ENCODE peak calls at places on chromosomes 4 and X, in four cellular contexts. D is GM23338, Y is thyroid gland, T is osteoblast. E is an unnamed sample.

GRCh38 chr4:10866691-10867090 is 182.1 kb upstream of the CLNK start:
- DNase-seq in Y (no peak), T (peak), D (no peak), E (no peak)

GRCh38 chr4:61666248-61666647 is 466.1 kb downstream of the ADGRL3 start:
- DNase-seq in T (no peak), Y (no peak), D (no peak), E (no peak)

GRCh38 chrX:136032370-136032769 is 47.1 kb downstream of the SLC9A6 start:
- DNase-seq in Y (no peak), T (no peak), D (no peak), E (no peak)

GRCh38 chr4:54998991-54999390 is 126.4 kb downstream of the KDR start:
- DNase-seq in D (peak), Y (no peak), T (peak), E (no peak)

GRCh38 chr4:69849297-69849696 is 10.6 kb downstream of the SULT1E1 start:
- DNase-seq in T (no peak), Y (no peak), D (no peak), E (no peak)

GRCh38 chr4:38673109-38673978 is 9.3 kb downstream of the KLF3 start:
- DNase-seq in D (peak), Y (peak), T (peak), E (peak)

GRCh38 chrX:148609766-148610698 is 109.6 kb downstream of the AFF2 start:
- DNase-seq in D (peak), Y (no peak), T (no peak), E (no peak)

GRCh38 chr4:139696491-139696890 is 30.9 kb downstream of the MGST2 start:
- DNase-seq in Y (no peak), T (no peak), D (no peak), E (no peak)

GRCh38 chr4:76950846-76951321 is 1.3 kb downstream of the SEPTIN11 start:
- DNase-seq in Y (no peak), T (peak), D (peak), E (no peak)

GRCh38 chr4:151541438-151542071 is 132.6 kb downstream of the FHIP1A start:
- DNase-seq in Y (peak), D (no peak), T (peak), E (no peak)

GRCh38 chr4:76535603-76536380 is 100.8 kb downstream of the SHROOM3 start:
- DNase-seq in Y (no peak), T (peak), D (no peak), E (no peak)

GRCh38 chrX:12440245-12440644 is 302.0 kb downstream of the FRMPD4 start:
- DNase-seq in D (peak), T (no peak), Y (no peak), E (no peak)

GRCh38 chr4:40621592-40622512 is 7.8 kb downstream of the RBM47 start:
- DNase-seq in T (peak), D (peak), Y (peak), E (no peak)

GRCh38 chr4:26570596-26570995 is 13.3 kb upstream of the TBC1D19 start:
- DNase-seq in Y (no peak), D (no peak), T (no peak), E (no peak)

GRCh38 chr4:54296548-54297203 is 67.6 kb downstream of the PDGFRA start:
- DNase-seq in Y (no peak), D (no peak), T (no peak), E (no peak)

GRCh38 chr4:152255437-152255836 is 280.5 kb downstream of the FBXW7 start:
- DNase-seq in D (no peak), T (peak), Y (peak), E (peak)

GRCh38 chr4:93029774-93030173 is 726.0 kb downstream of the GRID2 start:
- DNase-seq in Y (no peak), D (no peak), T (no peak), E (no peak)

GRCh38 chrX:94942603-94943002 is 1268.6 kb downstream of the FAM133A start:
- DNase-seq in Y (no peak), D (no peak), T (peak), E (no peak)

GRCh38 chr4:2300431-2300861 is 38.5 kb upstream of the MXD4 start:
- DNase-seq in T (peak), D (no peak), Y (no peak), E (no peak)

GRCh38 chrX:46325312-46325877 is 219.8 kb downstream of the ZNF674 start:
- DNase-seq in T (peak), Y (peak), D (peak), E (no peak)

GRCh38 chr4:26938516-26938915 is 77.9 kb downstream of the STIM2 start:
- DNase-seq in D (no peak), T (no peak), Y (no peak), E (no peak)

GRCh38 chr4:124970011-124970410 is 257.5 kb upstream of the ANKRD50 start:
- DNase-seq in Y (no peak), D (no peak), T (no peak), E (no peak)

GRCh38 chrX:69222103-69223090 is 57.1 kb upstream of the PJA1 start:
- DNase-seq in T (peak), Y (peak), D (peak), E (peak)

GRCh38 chr4:139188648-139189416 is 11.8 kb upstream of the ELF2 start:
- DNase-seq in D (no peak), T (no peak), Y (no peak), E (no peak)

GRCh38 chrX:102765794-102766193 is 45.3 kb downstream of the GPRASP3 start:
- DNase-seq in D (no peak), T (no peak), Y (no peak), E (no peak)

GRCh38 chr4:1296324-1297022 is 6.8 kb downstream of the MAEA start:
- DNase-seq in Y (no peak), T (peak), D (no peak), E (no peak)
- H3K27ac ChIP-seq in Y (no peak), T (no peak), D (no peak), E (no peak)

GRCh38 chrX:129760981-129761380 is 18.8 kb upstream of the SASH3 start:
- DNase-seq in D (no peak), T (no peak), Y (no peak), E (no peak)
- H3K27ac ChIP-seq in D (no peak), T (no peak), Y (no peak), E (peak)

DNA sequence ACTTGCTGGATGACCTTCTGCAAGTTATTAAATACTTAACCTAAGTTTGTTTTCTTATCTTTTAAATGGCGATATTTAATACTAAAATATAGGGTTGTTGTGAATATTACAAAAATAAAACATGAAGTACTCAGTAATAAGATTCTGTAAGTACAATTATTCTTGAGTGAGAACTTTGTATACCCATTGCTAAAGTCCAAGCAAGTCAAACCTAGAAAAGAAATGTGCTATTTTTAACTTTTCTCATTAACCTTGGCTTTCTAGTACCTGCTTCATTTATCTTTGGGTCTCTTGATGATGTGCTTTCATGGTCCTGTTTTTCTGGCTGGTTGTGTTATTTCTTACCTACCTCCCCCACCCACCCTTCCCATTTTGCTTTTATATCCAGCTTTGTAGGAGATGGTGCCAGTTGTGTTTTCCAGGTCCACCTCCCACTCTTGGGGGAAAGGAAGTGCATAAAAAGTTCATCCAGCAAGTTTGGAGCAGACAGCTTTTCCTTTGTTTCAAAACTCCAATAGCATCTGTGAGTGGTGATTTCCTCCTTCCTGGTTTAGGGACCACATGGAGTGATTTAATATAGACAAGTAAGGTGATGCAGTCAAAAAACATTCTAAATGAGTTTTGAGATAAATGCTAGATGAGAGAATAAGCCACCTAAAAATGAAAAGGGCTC is 7.5 kb upstream of the CXCL8 start:
- DNase-seq in Y (no peak), T (no peak), D (no peak), E (no peak)
- H3K27ac ChIP-seq in Y (peak), T (no peak), D (no peak), E (no peak)

DNA sequence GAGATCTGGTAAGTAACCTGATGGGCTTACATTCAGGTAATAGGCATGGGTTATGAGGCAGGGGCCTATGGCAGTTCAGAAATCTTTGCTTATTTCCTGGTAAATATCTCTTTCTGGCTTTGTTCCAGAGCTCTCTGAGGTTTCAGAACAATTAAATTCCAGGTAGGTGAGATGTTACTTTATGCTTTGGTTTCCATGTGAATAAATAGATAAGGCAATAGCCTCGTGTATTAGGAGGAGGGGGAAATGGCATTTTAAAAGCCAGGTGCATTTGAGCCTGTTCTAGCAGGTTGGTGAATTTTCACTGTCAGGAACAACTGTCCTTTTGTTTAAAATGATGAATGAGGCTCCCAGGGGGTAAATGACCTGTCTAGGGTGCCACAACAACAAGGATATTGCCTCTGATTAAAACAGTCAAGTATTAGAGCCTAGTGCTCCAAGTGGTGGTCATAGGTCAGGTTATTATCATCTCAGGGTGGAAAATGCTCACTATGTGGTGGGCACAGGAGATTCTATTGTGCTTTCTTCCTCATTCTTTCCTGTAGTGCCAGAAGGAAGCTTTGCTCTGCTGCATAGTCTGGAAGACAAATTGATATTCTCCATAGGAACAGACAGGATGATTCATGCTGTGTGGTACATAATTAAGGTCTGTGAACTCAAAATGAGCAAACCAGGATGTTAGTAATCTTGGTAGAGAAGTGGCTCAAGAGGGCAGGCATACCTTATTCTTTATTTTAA is 296.2 kb downstream of the INPP4B start:
- DNase-seq in D (no peak), T (peak), Y (no peak), E (no peak)
- H3K27ac ChIP-seq in D (no peak), T (peak), Y (no peak), E (no peak)

GRCh38 chr4:185203380-185204237 is at the start of gene CFAP97:
- DNase-seq in Y (peak), T (peak), D (peak), E (peak)
- H3K27ac ChIP-seq in Y (peak), T (peak), D (peak), E (peak)

GRCh38 chr4:6452897-6453687 is 19.3 kb downstream of the PPP2R2C start:
- DNase-seq in T (peak), D (no peak), Y (no peak), E (no peak)
- H3K27ac ChIP-seq in T (no peak), D (no peak), Y (no peak), E (no peak)

DNA sequence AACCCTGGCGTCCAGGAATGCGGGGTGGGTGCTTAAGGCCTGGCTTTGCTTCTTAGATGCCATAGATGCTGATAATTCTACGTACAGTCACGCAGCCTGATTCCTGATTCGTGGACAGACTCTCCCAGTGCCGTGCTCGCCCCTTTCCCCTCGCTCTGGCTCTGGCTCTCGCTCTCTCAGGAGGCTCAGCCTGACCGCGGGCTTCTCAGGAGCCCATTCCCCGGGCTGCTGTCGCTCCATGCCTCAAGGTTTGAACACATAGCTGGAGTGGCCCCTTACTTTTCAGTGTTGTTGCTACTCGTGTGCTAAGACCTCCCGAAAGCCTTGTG is 59.2 kb upstream of the ZC4H2 start:
- DNase-seq in Y (peak), T (peak), D (peak), E (no peak)
- H3K27ac ChIP-seq in Y (peak), T (no peak), D (no peak), E (peak)

E was measured in CD4-positive, alpha-beta memory T cell.